ENCODE peak calls at places on chromosomes 4 and X, in seven cellular contexts. One of them, this sample, is unnamed.
A peak's percentile ranks its signal among the peaks of the same experiment; 100 is the strongest.

GRCh38 chr4:5539584-5539983 is 168.8 kb downstream of the EVC2 start:
- DNase-seq in cardiac muscle cell: no peak
- DNase-seq in HL-60: no peak
- DNase-seq in PC-9: no peak
- DNase-seq in ascending aorta: no peak
- DNase-seq in fibroblast of lung: no peak
- DNase-seq in WERI-Rb-1: no peak
- DNase-seq in this sample: no peak

GRCh38 chr4:61380865-61381264 is 180.7 kb downstream of the ADGRL3 start:
- DNase-seq in cardiac muscle cell: no peak
- DNase-seq in HL-60: no peak
- DNase-seq in PC-9: no peak
- DNase-seq in ascending aorta: no peak
- DNase-seq in fibroblast of lung: no peak
- DNase-seq in WERI-Rb-1: no peak
- DNase-seq in this sample: no peak

GRCh38 chr4:150679018-150679766 is 97.2 kb downstream of the MAB21L2 start:
- DNase-seq in cardiac muscle cell: no peak
- DNase-seq in HL-60: no peak
- DNase-seq in PC-9: no peak
- DNase-seq in ascending aorta: no peak
- DNase-seq in fibroblast of lung: no peak
- DNase-seq in WERI-Rb-1: no peak
- DNase-seq in this sample: no peak

GRCh38 chr4:73477176-73477575 is 4.4 kb upstream of the AFM start:
- DNase-seq in cardiac muscle cell: no peak
- DNase-seq in HL-60: no peak
- DNase-seq in PC-9: no peak
- DNase-seq in ascending aorta: no peak
- DNase-seq in fibroblast of lung: no peak
- DNase-seq in WERI-Rb-1: no peak
- DNase-seq in this sample: no peak

GRCh38 chr4:124019749-124020549 is 623.4 kb downstream of the SPRY1 start:
- DNase-seq in cardiac muscle cell: peak; percentile 35
- DNase-seq in HL-60: no peak
- DNase-seq in PC-9: no peak
- DNase-seq in ascending aorta: no peak
- DNase-seq in fibroblast of lung: peak; percentile 53
- DNase-seq in WERI-Rb-1: no peak
- DNase-seq in this sample: no peak

GRCh38 chr4:80098635-80099034 is 25.6 kb upstream of the ANTXR2 start:
- DNase-seq in cardiac muscle cell: no peak
- DNase-seq in HL-60: no peak
- DNase-seq in PC-9: no peak
- DNase-seq in ascending aorta: no peak
- DNase-seq in fibroblast of lung: no peak
- DNase-seq in WERI-Rb-1: no peak
- DNase-seq in this sample: no peak

GRCh38 chr4:79723507-79723906 is 315.5 kb upstream of the GK2 start:
- DNase-seq in cardiac muscle cell: no peak
- DNase-seq in HL-60: no peak
- DNase-seq in PC-9: no peak
- DNase-seq in ascending aorta: no peak
- DNase-seq in fibroblast of lung: no peak
- DNase-seq in WERI-Rb-1: no peak
- DNase-seq in this sample: no peak

GRCh38 chr4:2745981-2746806 is 9.9 kb downstream of the TNIP2 start:
- DNase-seq in cardiac muscle cell: peak; percentile 17
- DNase-seq in HL-60: peak; percentile 28
- DNase-seq in PC-9: peak; percentile 86
- DNase-seq in ascending aorta: peak; percentile 81
- DNase-seq in fibroblast of lung: peak; percentile 35
- DNase-seq in WERI-Rb-1: no peak
- DNase-seq in this sample: no peak

GRCh38 chr4:68271851-68272756 is 26.6 kb upstream of the TMPRSS11B start:
- DNase-seq in cardiac muscle cell: peak; percentile 76
- DNase-seq in HL-60: peak; percentile 3
- DNase-seq in PC-9: no peak
- DNase-seq in ascending aorta: no peak
- DNase-seq in fibroblast of lung: peak; percentile 76
- DNase-seq in WERI-Rb-1: no peak
- DNase-seq in this sample: no peak

GRCh38 chr4:123304151-123305021 is 92.2 kb upstream of the SPRY1 start:
- DNase-seq in cardiac muscle cell: no peak
- DNase-seq in HL-60: no peak
- DNase-seq in PC-9: no peak
- DNase-seq in ascending aorta: no peak
- DNase-seq in fibroblast of lung: peak; percentile 11
- DNase-seq in WERI-Rb-1: peak; percentile 15
- DNase-seq in this sample: peak; percentile 33

GRCh38 chr4:175758050-175758449 is 54.0 kb downstream of the GPM6A start:
- DNase-seq in cardiac muscle cell: no peak
- DNase-seq in HL-60: no peak
- DNase-seq in PC-9: no peak
- DNase-seq in ascending aorta: no peak
- DNase-seq in fibroblast of lung: no peak
- DNase-seq in WERI-Rb-1: no peak
- DNase-seq in this sample: no peak

DNA sequence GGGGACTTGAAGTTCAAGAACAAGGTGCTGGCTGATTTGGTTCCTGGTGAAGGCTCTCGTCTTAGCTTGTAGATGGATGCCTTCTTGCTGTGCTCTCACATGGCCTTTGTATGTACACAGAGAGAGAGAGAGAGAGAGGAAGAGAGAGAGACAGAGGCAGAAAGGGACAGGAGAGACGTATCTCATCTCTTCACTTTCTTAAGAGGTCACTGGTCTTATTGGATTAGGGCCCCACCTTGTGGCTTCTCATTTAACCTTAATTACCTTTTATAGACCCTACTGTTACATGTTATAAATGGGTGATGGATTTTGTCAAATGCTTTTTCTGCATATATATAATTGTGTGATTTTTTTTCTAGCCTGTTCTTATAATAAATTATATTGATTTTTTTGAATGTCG is 1444.2 kb downstream of the ADGRL3 start:
- DNase-seq in cardiac muscle cell: peak; percentile 26
- DNase-seq in HL-60: no peak
- DNase-seq in PC-9: peak; percentile 10
- DNase-seq in ascending aorta: no peak
- DNase-seq in fibroblast of lung: peak; percentile 48
- DNase-seq in WERI-Rb-1: peak; percentile 26
- DNase-seq in this sample: no peak
- TF ChIP-seq CTCF in cardiac muscle cell: peak; percentile 8
- TF ChIP-seq CTCF in HL-60: no peak
- TF ChIP-seq CTCF in PC-9: peak; percentile 51
- TF ChIP-seq CTCF in ascending aorta: no peak
- TF ChIP-seq CTCF in fibroblast of lung: peak; percentile 18
- TF ChIP-seq CTCF in WERI-Rb-1: peak; percentile 37
- TF ChIP-seq CTCF in this sample: no peak

DNA sequence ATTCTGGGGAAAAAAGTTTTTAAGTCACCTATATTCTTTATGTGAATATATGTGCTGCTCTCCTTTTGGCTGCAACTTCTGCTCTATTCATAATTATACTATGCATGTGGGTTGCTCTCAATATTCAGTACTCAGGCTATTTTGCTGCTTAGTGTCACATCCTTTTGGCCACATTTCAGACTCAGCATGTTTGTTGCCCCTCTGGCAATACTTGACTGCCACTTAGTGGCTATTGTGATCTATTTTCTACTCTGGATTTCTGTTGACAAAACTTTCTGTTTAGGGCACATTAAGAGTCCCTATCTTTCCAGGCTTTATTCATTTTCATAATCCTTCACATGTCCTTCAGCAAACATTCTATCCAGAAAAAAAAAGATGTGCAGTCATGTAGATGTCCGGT is 15.8 kb upstream of the CT45A1 start:
- DNase-seq in cardiac muscle cell: no peak
- DNase-seq in HL-60: no peak
- DNase-seq in PC-9: no peak
- DNase-seq in ascending aorta: no peak
- DNase-seq in fibroblast of lung: no peak
- DNase-seq in WERI-Rb-1: no peak
- DNase-seq in this sample: no peak
- TF ChIP-seq CTCF in cardiac muscle cell: no peak
- TF ChIP-seq CTCF in HL-60: no peak
- TF ChIP-seq CTCF in PC-9: no peak
- TF ChIP-seq CTCF in ascending aorta: no peak
- TF ChIP-seq CTCF in fibroblast of lung: no peak
- TF ChIP-seq CTCF in WERI-Rb-1: no peak
- TF ChIP-seq CTCF in this sample: no peak

GRCh38 chrX:153744210-153745066 is 19.6 kb upstream of the PLXNB3 start:
- DNase-seq in cardiac muscle cell: no peak
- DNase-seq in HL-60: no peak
- DNase-seq in PC-9: no peak
- DNase-seq in ascending aorta: no peak
- DNase-seq in fibroblast of lung: no peak
- DNase-seq in WERI-Rb-1: peak; percentile 59
- DNase-seq in this sample: no peak
- TF ChIP-seq CTCF in cardiac muscle cell: no peak
- TF ChIP-seq CTCF in HL-60: no peak
- TF ChIP-seq CTCF in PC-9: no peak
- TF ChIP-seq CTCF in ascending aorta: no peak
- TF ChIP-seq CTCF in fibroblast of lung: peak; percentile 37
- TF ChIP-seq CTCF in WERI-Rb-1: peak; percentile 73
- TF ChIP-seq CTCF in this sample: no peak

GRCh38 chr4:188658958-188659522 is 519.8 kb downstream of the TRIML1 start:
- DNase-seq in cardiac muscle cell: no peak
- DNase-seq in HL-60: no peak
- DNase-seq in PC-9: no peak
- DNase-seq in ascending aorta: no peak
- DNase-seq in fibroblast of lung: no peak
- DNase-seq in WERI-Rb-1: no peak
- DNase-seq in this sample: no peak
- TF ChIP-seq CTCF in cardiac muscle cell: no peak
- TF ChIP-seq CTCF in HL-60: no peak
- TF ChIP-seq CTCF in PC-9: no peak
- TF ChIP-seq CTCF in ascending aorta: no peak
- TF ChIP-seq CTCF in fibroblast of lung: no peak
- TF ChIP-seq CTCF in WERI-Rb-1: peak; percentile 11
- TF ChIP-seq CTCF in this sample: no peak

DNA sequence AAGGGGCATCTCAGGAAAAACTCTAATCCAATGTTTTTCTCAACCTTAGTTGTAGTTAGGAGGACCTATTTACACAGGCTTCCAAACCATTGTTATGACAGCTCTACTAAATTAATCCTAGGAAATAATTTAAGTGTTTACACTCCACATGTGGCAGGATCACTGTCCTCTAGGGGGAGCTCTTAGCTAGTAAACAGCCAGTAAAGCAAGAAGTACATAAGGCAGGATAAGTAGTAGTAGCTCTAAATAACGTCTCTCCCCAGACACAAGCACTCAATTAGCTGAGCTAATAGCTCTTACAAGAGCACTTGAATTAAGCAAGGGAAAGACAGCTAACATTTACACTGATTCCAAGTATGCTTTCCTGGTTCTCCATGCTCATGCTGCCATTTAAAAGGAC is 37.3 kb downstream of the NUDT11 start:
- DNase-seq in cardiac muscle cell: peak; percentile 36
- DNase-seq in HL-60: no peak
- DNase-seq in PC-9: no peak
- DNase-seq in ascending aorta: no peak
- DNase-seq in fibroblast of lung: peak; percentile 13
- DNase-seq in WERI-Rb-1: peak; percentile 11
- DNase-seq in this sample: no peak
- TF ChIP-seq CTCF in cardiac muscle cell: peak; percentile 38
- TF ChIP-seq CTCF in HL-60: peak; percentile 9
- TF ChIP-seq CTCF in PC-9: peak; percentile 48
- TF ChIP-seq CTCF in ascending aorta: no peak
- TF ChIP-seq CTCF in fibroblast of lung: peak; percentile 40
- TF ChIP-seq CTCF in WERI-Rb-1: peak; percentile 17
- TF ChIP-seq CTCF in this sample: peak; percentile 27

GRCh38 chr4:162458051-162458450 is 294.3 kb upstream of the FSTL5 start:
- DNase-seq in cardiac muscle cell: no peak
- DNase-seq in HL-60: no peak
- DNase-seq in PC-9: no peak
- DNase-seq in ascending aorta: no peak
- DNase-seq in fibroblast of lung: no peak
- DNase-seq in WERI-Rb-1: no peak
- DNase-seq in this sample: no peak

GRCh38 chr4:162457071-162457865 is 293.5 kb upstream of the FSTL5 start:
- DNase-seq in cardiac muscle cell: no peak
- DNase-seq in HL-60: no peak
- DNase-seq in PC-9: no peak
- DNase-seq in ascending aorta: no peak
- DNase-seq in fibroblast of lung: no peak
- DNase-seq in WERI-Rb-1: no peak
- DNase-seq in this sample: no peak

GRCh38 chr4:162456106-162456505 is 292.3 kb upstream of the FSTL5 start:
- DNase-seq in cardiac muscle cell: no peak
- DNase-seq in HL-60: no peak
- DNase-seq in PC-9: no peak
- DNase-seq in ascending aorta: no peak
- DNase-seq in fibroblast of lung: no peak
- DNase-seq in WERI-Rb-1: no peak
- DNase-seq in this sample: no peak

DNA sequence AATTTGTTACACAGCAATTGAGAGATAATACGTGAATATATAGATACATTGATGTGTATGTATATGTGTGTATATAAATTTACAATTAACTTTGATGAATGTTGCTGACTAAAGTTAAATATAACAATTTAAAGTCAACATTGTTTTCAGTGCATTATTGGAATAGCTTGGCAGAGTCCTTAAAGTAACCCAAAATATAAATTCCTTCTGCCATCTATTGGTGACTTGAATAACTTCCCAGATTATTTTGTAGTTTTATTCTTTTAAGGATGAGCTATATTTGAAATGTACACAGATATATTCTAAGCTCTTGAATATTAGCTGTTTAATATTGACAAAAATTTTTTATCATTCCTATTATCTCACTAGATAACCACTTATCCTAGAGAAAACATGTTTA is 298.2 kb upstream of the FSTL5 start:
- DNase-seq in cardiac muscle cell: no peak
- DNase-seq in HL-60: no peak
- DNase-seq in PC-9: no peak
- DNase-seq in ascending aorta: no peak
- DNase-seq in fibroblast of lung: no peak
- DNase-seq in WERI-Rb-1: no peak
- DNase-seq in this sample: no peak
- TF ChIP-seq CTCF in cardiac muscle cell: no peak
- TF ChIP-seq CTCF in HL-60: no peak
- TF ChIP-seq CTCF in PC-9: peak; percentile 46
- TF ChIP-seq CTCF in ascending aorta: no peak
- TF ChIP-seq CTCF in fibroblast of lung: no peak
- TF ChIP-seq CTCF in WERI-Rb-1: no peak
- TF ChIP-seq CTCF in this sample: no peak

GRCh38 chr4:177008071-177008835 is 215.5 kb upstream of the VEGFC start:
- DNase-seq in cardiac muscle cell: no peak
- DNase-seq in HL-60: no peak
- DNase-seq in PC-9: no peak
- DNase-seq in ascending aorta: no peak
- DNase-seq in fibroblast of lung: peak; percentile 25
- DNase-seq in WERI-Rb-1: no peak
- DNase-seq in this sample: no peak
- TF ChIP-seq CTCF in cardiac muscle cell: no peak
- TF ChIP-seq CTCF in HL-60: no peak
- TF ChIP-seq CTCF in PC-9: no peak
- TF ChIP-seq CTCF in ascending aorta: no peak
- TF ChIP-seq CTCF in fibroblast of lung: no peak
- TF ChIP-seq CTCF in WERI-Rb-1: no peak
- TF ChIP-seq CTCF in this sample: no peak

DNA sequence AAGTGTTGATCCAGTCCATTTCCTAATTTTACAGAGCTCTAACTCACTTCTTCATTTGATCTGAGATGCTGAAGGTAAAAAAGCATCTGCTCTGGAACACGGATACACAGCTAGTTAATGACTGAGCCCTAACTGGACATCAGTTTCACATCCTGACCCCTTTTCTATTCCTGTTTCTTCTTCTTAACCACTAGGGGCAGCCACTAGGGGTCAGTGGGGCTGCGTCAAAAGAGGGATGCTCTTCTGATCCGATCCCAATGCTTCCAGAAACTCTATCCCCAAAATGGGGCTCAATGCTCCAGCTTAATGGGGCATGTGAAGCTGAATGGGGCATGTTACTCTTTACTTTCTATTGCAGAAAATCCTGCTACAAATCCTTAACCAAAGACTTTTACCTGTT is 33.4 kb upstream of the PHKA2 start:
- DNase-seq in cardiac muscle cell: peak; percentile 26
- DNase-seq in HL-60: peak; percentile 1
- DNase-seq in PC-9: peak; percentile 6
- DNase-seq in ascending aorta: no peak
- DNase-seq in fibroblast of lung: peak; percentile 39
- DNase-seq in WERI-Rb-1: peak; percentile 34
- DNase-seq in this sample: no peak
- TF ChIP-seq CTCF in cardiac muscle cell: peak; percentile 59
- TF ChIP-seq CTCF in HL-60: peak; percentile 5
- TF ChIP-seq CTCF in PC-9: peak; percentile 64
- TF ChIP-seq CTCF in ascending aorta: no peak
- TF ChIP-seq CTCF in fibroblast of lung: peak; percentile 59
- TF ChIP-seq CTCF in WERI-Rb-1: peak; percentile 77
- TF ChIP-seq CTCF in this sample: peak; percentile 32